ENCODE peak calls at places on chromosomes 2 and 18, in five cellular contexts. N, W, Z, J and F are unnamed samples.

GRCh38 chr2:11910971-11911370 is 164.5 kb downstream of the LPIN1 start:
- DNase-seq in J (no peak), Z (no peak), W (no peak), N (no peak), F (no peak)

GRCh38 chr2:183723278-183723677 is 599.0 kb downstream of the NUP35 start:
- DNase-seq in Z (no peak), N (no peak), W (no peak), J (no peak), F (no peak)

GRCh38 chr2:167524786-167525185 is 636.5 kb downstream of the XIRP2 start:
- DNase-seq in N (no peak), J (no peak), W (no peak), Z (no peak), F (no peak)

GRCh38 chr2:47272905-47273758 is 118.0 kb upstream of the STPG4 start:
- DNase-seq in N (no peak), W (no peak), Z (no peak), J (no peak), F (no peak)

GRCh38 chr18:10661333-10661732 is 135.5 kb downstream of the NAPG start:
- DNase-seq in N (no peak), Z (no peak), W (no peak), J (no peak), F (no peak)

GRCh38 chr2:161283926-161284325 is 24.3 kb upstream of the PSMD14 start:
- DNase-seq in W (no peak), Z (no peak), J (no peak), N (peak), F (no peak)

GRCh38 chr2:148545387-148546256 is 98.9 kb upstream of the EPC2 start:
- DNase-seq in Z (no peak), J (no peak), N (no peak), W (no peak), F (no peak)

GRCh38 chr2:30235859-30236535 is 4.7 kb downstream of the LBH start:
- DNase-seq in Z (no peak), W (no peak), J (no peak), N (no peak), F (peak)

GRCh38 chr2:102473020-102473419 is at the start of gene SLC9A4:
- DNase-seq in J (no peak), W (peak), N (peak), Z (no peak), F (no peak)